ENCODE peak calls at places on chromosomes 2 and 18, in eight cellular contexts. Z is glutamatergic neuron, K is stomach, B is AG08396, E is brain microvascular endothelial cell, W is smooth muscle cell of the brain vasculature, R is cardiac fibroblast, O is heart left ventricle. H is an unnamed sample.

GRCh38 chr2:72092099-72092498 is 55.6 kb downstream of the CYP26B1 start:
- DNase-seq in W (no peak), K (no peak), Z (no peak), O (no peak), E (no peak), B (no peak), R (no peak), H (no peak)

GRCh38 chr2:138094031-138094430 is 129.8 kb downstream of the HNMT start:
- DNase-seq in B (no peak), K (no peak), R (no peak), W (no peak), Z (no peak), E (no peak), O (no peak), H (no peak)

GRCh38 chr2:212901604-212902275 is 249.7 kb downstream of the IKZF2 start:
- DNase-seq in O (no peak), W (no peak), Z (no peak), K (peak; percentile 29), R (no peak), B (no peak), E (no peak), H (no peak)

GRCh38 chr18:58537272-58538038 is 91.4 kb downstream of the ALPK2 start:
- DNase-seq in Z (no peak), W (no peak), E (no peak), B (no peak), R (no peak), O (no peak), K (no peak), H (no peak)

GRCh38 chr2:45303417-45304202 is 294.4 kb upstream of the SIX2 start:
- DNase-seq in W (no peak), R (no peak), O (no peak), K (no peak), E (no peak), B (no peak), Z (no peak), H (no peak)

GRCh38 chr2:50466694-50467093 is 565.2 kb downstream of the NRXN1 start:
- DNase-seq in B (no peak), K (no peak), R (no peak), E (no peak), Z (no peak), O (no peak), W (no peak), H (no peak)

GRCh38 chr18:65942854-65943253 is 192.0 kb downstream of the CDH7 start:
- DNase-seq in R (no peak), W (no peak), O (no peak), E (no peak), B (no peak), Z (no peak), K (no peak), H (no peak)

GRCh38 chr2:41488854-41489253 is 559.0 kb upstream of the PKDCC start:
- DNase-seq in E (no peak), K (no peak), Z (no peak), R (no peak), B (no peak), O (no peak), W (no peak), H (no peak)

GRCh38 chr2:64402876-64403275 is 51.1 kb upstream of the LGALSL start:
- DNase-seq in W (no peak), O (no peak), B (no peak), E (peak; percentile 32), R (peak; percentile 72), K (no peak), Z (no peak), H (no peak)

GRCh38 chr2:195612515-195613495 is 44.2 kb upstream of the SLC39A10 start:
- DNase-seq in W (no peak), B (peak; percentile 70), K (no peak), O (no peak), R (peak; percentile 80), E (peak; percentile 88), Z (no peak), H (peak; percentile 71)

GRCh38 chr2:197159681-197160211 is 150.8 kb downstream of the ANKRD44 start:
- DNase-seq in B (peak; percentile 55), E (peak; percentile 86), W (no peak), R (peak; percentile 91), O (no peak), Z (no peak), K (no peak), H (peak; percentile 44)

GRCh38 chr18:79962311-79962710 is 2.1 kb upstream of the HSBP1L1 start:
- DNase-seq in B (peak; percentile 53), W (no peak), E (peak; percentile 41), Z (no peak), R (peak; percentile 11), O (no peak), K (no peak), H (peak; percentile 35)

GRCh38 chr2:109339519-109339991 is 210.6 kb downstream of the SH3RF3 start:
- DNase-seq in E (peak; percentile 22), Z (no peak), K (no peak), O (no peak), B (peak; percentile 56), W (no peak), R (peak; percentile 67), H (peak; percentile 94)

GRCh38 chr18:75208836-75209128 is 157 bp downstream of the PTGR3 start:
- DNase-seq in O (no peak), E (no peak), K (peak; percentile 45), R (no peak), Z (no peak), W (no peak), B (no peak), H (no peak)

GRCh38 chr2:232028631-232029030 is 67.1 kb downstream of the DIS3L2 start:
- DNase-seq in E (peak; percentile 9), B (peak; percentile 14), W (no peak), R (peak; percentile 66), O (peak; percentile 55), K (no peak), Z (no peak), H (peak; percentile 55)

GRCh38 chr2:71380665-71381064 is 49.1 kb downstream of the ZNF638 start:
- DNase-seq in B (no peak), K (no peak), Z (no peak), R (peak; percentile 28), E (no peak), O (no peak), W (no peak), H (peak; percentile 38)

GRCh38 chr2:33322099-33322498 is 154.3 kb upstream of the RASGRP3 start:
- DNase-seq in K (no peak), B (peak; percentile 29), O (peak; percentile 38), Z (no peak), R (peak; percentile 68), W (peak; percentile 32), E (peak; percentile 40), H (peak; percentile 82)

GRCh38 chr18:36693931-36694661 is 134.7 kb downstream of the TPGS2 start:
- DNase-seq in R (no peak), Z (no peak), K (no peak), B (no peak), O (no peak), W (no peak), E (no peak), H (peak; percentile 7)

GRCh38 chr2:102618452-102619413 is 620 bp upstream of the SLC9A2 start:
- DNase-seq in W (no peak), E (no peak), B (no peak), R (peak; percentile 13), Z (peak; percentile 51), K (peak; percentile 75), O (no peak), H (peak; percentile 3)

GRCh38 chr18:78701753-78702409 is 277.7 kb upstream of the SALL3 start:
- DNase-seq in Z (no peak), W (no peak), O (no peak), B (no peak), E (no peak), K (no peak), R (no peak), H (no peak)

H was measured in fibroblast of villous mesenchyme.